ENCODE peak calls at places on chromosomes 13 and 19, in ten cellular contexts. L is stromal cell of bone marrow; H is mucosa of descending colon; T is activated CD8-positive, alpha-beta memory T cell treated with anti-CD3 and anti-CD28 coated beads for 48 hours; Z is Peyer's patch; Y is fibroblast of mammary gland; W is activated CD4-positive, alpha-beta T cell treated with anti-CD3 and anti-CD28 coated beads, Interleukin-2, amount 50 U/mL, for 24 hours; R is adrenal gland; B is HCEC 1CT; P is NCI-H2171. U is an unnamed sample.

GRCh38 chr13:100330662-100331061 is 241.8 kb downstream of the PCCA start:
- DNase-seq in R (no peak), W (no peak), B (peak), P (no peak), Z (no peak), T (no peak), L (no peak), H (no peak), Y (peak), U (no peak)

GRCh38 chr19:1259206-1259872 is 9.8 kb upstream of the CIRBP start:
- DNase-seq in L (no peak), H (peak), T (no peak), R (peak), Z (peak), Y (peak), W (no peak), P (no peak), B (peak), U (no peak)

GRCh38 chr19:15403151-15403531 is 15.6 kb downstream of the AKAP8L start:
- DNase-seq in Y (no peak), B (no peak), R (no peak), P (no peak), L (no peak), W (no peak), Z (no peak), T (no peak), H (no peak), U (no peak)

GRCh38 chr19:28737021-28737525 is 475.9 kb downstream of the UQCRFS1 start:
- DNase-seq in R (no peak), P (no peak), Z (no peak), H (no peak), B (no peak), Y (peak), T (no peak), W (no peak), L (peak), U (no peak)

GRCh38 chr13:25529425-25529824 is 157.7 kb downstream of the ATP8A2 start:
- DNase-seq in Y (no peak), Z (no peak), B (no peak), P (no peak), L (no peak), R (no peak), W (no peak), T (no peak), H (no peak), U (no peak)

GRCh38 chr19:32661318-32661717 is 13.7 kb downstream of the ANKRD27 start:
- DNase-seq in H (peak), R (no peak), P (no peak), T (no peak), Z (no peak), W (no peak), Y (no peak), B (no peak), L (no peak), U (no peak)

GRCh38 chr19:3034194-3034844 is 5.2 kb upstream of the TLE2 start:
- DNase-seq in P (no peak), B (no peak), Z (no peak), Y (no peak), L (no peak), T (no peak), W (no peak), R (no peak), H (no peak), U (no peak)

GRCh38 chr19:10612515-10613119 is 12.7 kb upstream of the SLC44A2 start:
- DNase-seq in Y (no peak), H (peak), L (no peak), R (peak), W (no peak), P (no peak), T (no peak), B (no peak), Z (no peak), U (no peak)

GRCh38 chr19:55683449-55684261 is 8.6 kb downstream of the EPN1 start:
- DNase-seq in B (no peak), P (no peak), H (peak), L (no peak), Y (no peak), Z (no peak), W (no peak), R (no peak), T (no peak), U (no peak)

GRCh38 chr13:48630791-48631190 is 22.9 kb upstream of the CYSLTR2 start:
- DNase-seq in L (no peak), Z (no peak), T (no peak), P (no peak), B (no peak), R (no peak), Y (no peak), W (no peak), H (no peak), U (no peak)

GRCh38 chr19:31543456-31543855 is 194.2 kb upstream of the TSHZ3 start:
- DNase-seq in T (no peak), R (no peak), B (no peak), Y (no peak), Z (no peak), H (no peak), L (no peak), P (no peak), W (no peak), U (no peak)

GRCh38 chr19:41299755-41300089 is 10.2 kb upstream of the CCDC97 start:
- DNase-seq in H (no peak), Z (peak), L (peak), Y (peak), T (no peak), R (peak), P (no peak), B (peak), W (no peak), U (no peak)

GRCh38 chr13:49838989-49839388 is 46.5 kb upstream of the KPNA3 start:
- DNase-seq in W (no peak), L (no peak), R (no peak), Z (no peak), T (no peak), H (no peak), Y (no peak), P (no peak), B (no peak), U (no peak)